ENCODE peak calls at places on chromosomes 12 and 14, in six cellular contexts. S, P, U, B, J and C are unnamed samples.

GRCh38 chr12:130087222-130087621 is 75.0 kb upstream of the FZD10 start:
- DNase-seq in S (no peak), B (no peak), P (no peak), J (no peak), U (no peak), C (no peak)

GRCh38 chr12:51579321-51579850 is 11.6 kb upstream of the SCN8A start:
- DNase-seq in J (no peak), U (no peak), B (no peak), P (no peak), S (no peak), C (no peak)

GRCh38 chr12:10753066-10753465 is 29.9 kb upstream of the YBX3 start:
- DNase-seq in S (peak), B (no peak), J (no peak), P (no peak), U (no peak), C (no peak)

GRCh38 chr12:131894981-131895639 is 688 bp downstream of the ULK1 start:
- DNase-seq in J (no peak), U (peak), S (no peak), B (peak), P (no peak), C (no peak)

GRCh38 chr14:35378638-35379568 is 25.6 kb downstream of the NFKBIA start:
- DNase-seq in U (no peak), S (no peak), B (peak), P (no peak), J (no peak), C (no peak)

GRCh38 chr14:35158951-35159653 is 36.8 kb downstream of the PRORP start:
- DNase-seq in P (no peak), U (no peak), S (no peak), B (no peak), J (no peak), C (no peak)

GRCh38 chr14:92563359-92563758 is 49.8 kb downstream of the RIN3 start:
- DNase-seq in P (no peak), U (no peak), S (peak), J (no peak), B (no peak), C (no peak)

GRCh38 chr14:59547310-59547709 is 29.3 kb downstream of the CCDC175 start:
- DNase-seq in P (no peak), U (no peak), B (no peak), S (no peak), J (no peak), C (no peak)

GRCh38 chr12:108653082-108653516 is 19.4 kb upstream of the SELPLG start:
- DNase-seq in U (no peak), J (no peak), B (no peak), S (no peak), P (no peak), C (no peak)

GRCh38 chr14:22509036-22509709 is 79.9 kb downstream of the DAD1 start:
- DNase-seq in S (no peak), U (no peak), B (no peak), P (no peak), J (no peak), C (no peak)

GRCh38 chr14:84128025-84128424 is 1401.9 kb upstream of the FLRT2 start:
- DNase-seq in U (no peak), S (no peak), B (no peak), P (no peak), J (no peak), C (no peak)

GRCh38 chr14:52069617-52070431 is 965 bp upstream of the NID2 start:
- DNase-seq in S (no peak), J (no peak), B (peak), P (no peak), U (no peak), C (peak)

GRCh38 chr12:130609966-130610365 is 106.1 kb downstream of the RIMBP2 start:
- DNase-seq in P (no peak), B (no peak), J (no peak), S (no peak), U (no peak), C (no peak)

GRCh38 chr12:13942826-13943225 is 38.6 kb downstream of the GRIN2B start:
- DNase-seq in B (no peak), J (no peak), P (no peak), S (no peak), U (no peak), C (no peak)

GRCh38 chr14:74062809-74063150 is 21.5 kb downstream of the ALDH6A1 start:
- DNase-seq in U (no peak), J (no peak), S (no peak), B (no peak), P (no peak), C (no peak)

GRCh38 chr12:127334924-127335644 is 931.9 kb upstream of the TMEM132C start:
- DNase-seq in B (no peak), S (no peak), P (no peak), U (no peak), J (no peak), C (no peak)

GRCh38 chr14:60311417-60311816 is 62.4 kb downstream of the PPM1A start:
- DNase-seq in S (no peak), J (no peak), P (no peak), U (no peak), B (no peak), C (no peak)

GRCh38 chr14:99758121-99758871 is 34.9 kb upstream of the EML1 start:
- DNase-seq in S (peak), P (no peak), U (no peak), J (no peak), B (no peak), C (no peak)

GRCh38 chr12:125193798-125194562 is 128.7 kb downstream of the AACS start:
- DNase-seq in S (peak), J (no peak), B (no peak), P (peak), U (no peak), C (no peak)

GRCh38 chr12:127272864-127273263 is 994.1 kb upstream of the TMEM132C start:
- DNase-seq in J (no peak), U (no peak), S (peak), P (no peak), B (no peak), C (no peak)

GRCh38 chr14:97196336-97196735 is 399.2 kb downstream of the VRK1 start:
- DNase-seq in S (no peak), B (no peak), P (no peak), U (no peak), J (no peak), C (no peak)

GRCh38 chr12:106771425-106771824 is 3.1 kb upstream of the RIC8B start:
- DNase-seq in B (no peak), U (no peak), S (no peak), J (no peak), P (no peak), C (no peak)

GRCh38 chr12:45969084-45969483 is 21.3 kb downstream of the SCAF11 start:
- DNase-seq in P (no peak), J (no peak), U (no peak), S (no peak), B (no peak), C (no peak)

GRCh38 chr12:91332305-91332704 is 149.7 kb upstream of the DCN start:
- DNase-seq in S (no peak), B (no peak), J (no peak), U (no peak), P (no peak), C (no peak)
- TF ChIP-seq CTCF in S (no peak), B (no peak), J (no peak), U (no peak), P (no peak), C (no peak)

GRCh38 chr14:28773917-28774691 is 7.5 kb downstream of the FOXG1 start:
- DNase-seq in U (no peak), J (no peak), P (no peak), B (no peak), S (no peak), C (no peak)
- TF ChIP-seq CTCF in U (no peak), J (no peak), P (no peak), B (no peak), S (peak), C (no peak)

DNA sequence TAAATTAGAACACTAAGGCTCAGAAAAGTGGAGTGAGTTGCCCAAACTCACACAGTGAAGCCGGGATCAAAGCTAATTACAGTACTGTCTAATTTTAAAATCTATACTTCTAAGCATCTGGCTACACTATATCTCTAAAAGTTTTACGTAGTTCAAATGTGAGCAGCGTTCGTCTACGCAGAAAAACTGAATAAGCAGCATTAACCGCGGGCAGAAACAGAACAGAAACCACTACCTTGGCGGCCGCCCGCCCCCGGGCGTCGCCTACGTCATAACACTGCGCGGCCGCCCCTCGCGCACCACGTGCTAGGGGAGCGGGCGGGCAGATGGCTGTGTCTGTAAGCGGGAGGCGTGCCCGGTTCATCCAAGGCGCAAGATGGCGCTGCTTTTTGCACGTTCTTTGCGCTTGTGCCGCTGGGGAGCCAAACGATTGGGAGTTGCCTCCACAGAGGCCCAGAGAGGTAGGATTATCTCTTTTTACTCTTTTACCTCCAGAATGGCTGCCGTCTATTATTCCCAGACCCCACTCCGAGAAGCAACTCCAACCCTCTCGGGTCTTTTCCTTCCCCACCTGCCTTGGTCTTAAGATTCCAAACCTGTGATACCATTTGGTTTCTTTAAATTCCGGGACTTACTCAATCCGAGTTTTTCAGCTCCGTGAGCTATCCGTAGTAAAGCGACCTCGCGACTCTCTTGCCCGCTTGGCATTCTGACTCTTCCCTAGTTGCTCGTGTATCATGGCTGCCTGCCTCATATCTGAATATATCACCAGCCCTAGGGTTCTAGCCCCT is at the start of gene SPRYD4:
- DNase-seq in B (peak), U (peak), P (peak), J (peak), S (peak), C (peak)
- TF ChIP-seq CTCF in B (peak), U (no peak), P (no peak), J (peak), S (peak), C (no peak)

GRCh38 chr14:68396411-68396930 is 396.4 kb downstream of the ZFP36L1 start:
- DNase-seq in U (no peak), B (no peak), J (no peak), P (no peak), S (no peak), C (no peak)
- TF ChIP-seq CTCF in U (no peak), B (no peak), J (no peak), P (no peak), S (no peak), C (no peak)